ENCODE peak calls at places on chromosomes 16 and 17, in seven cellular contexts. Y is A549, N is WTC11, J is NB4, X is GM12878, B is H1, U is endothelial cell of umbilical vein. F is an unnamed sample.

GRCh38 chr17:11622468-11622867 is 24.2 kb downstream of the DNAH9 start:
- DNase-seq in X (no peak), B (no peak), N (no peak), J (no peak), Y (no peak), U (no peak), F (no peak)

GRCh38 chr16:70801611-70802010 is 653 bp upstream of the VAC14 start:
- DNase-seq in B (no peak), J (no peak), X (no peak), U (no peak), Y (no peak), N (no peak), F (no peak)

GRCh38 chr16:58306327-58306726 is 11.5 kb upstream of the PRSS54 start:
- DNase-seq in N (peak; percentile 36), J (peak; percentile 57), Y (no peak), U (peak; percentile 30), B (no peak), X (no peak), F (peak; percentile 26)

GRCh38 chr17:73493212-73493814 is 150.9 kb downstream of the SDK2 start:
- DNase-seq in N (peak; percentile 73), Y (no peak), X (no peak), B (no peak), U (no peak), J (no peak), F (no peak)

GRCh38 chr16:77660311-77660710 is 62.0 kb upstream of the NUDT7 start:
- DNase-seq in B (peak; percentile 49), N (no peak), X (no peak), U (peak; percentile 81), Y (peak; percentile 33), J (peak; percentile 24), F (peak; percentile 22)

GRCh38 chr16:85530370-85530739 is 82.8 kb upstream of the GSE1 start:
- DNase-seq in N (no peak), B (no peak), U (no peak), Y (no peak), J (no peak), X (no peak), F (no peak)

GRCh38 chr17:60863892-60864673 is 186.4 kb downstream of the BCAS3 start:
- DNase-seq in N (no peak), B (no peak), Y (no peak), X (no peak), J (peak; percentile 76), U (no peak), F (no peak)

GRCh38 chr16:81608515-81609209 is 164.1 kb downstream of the CMIP start:
- DNase-seq in N (no peak), Y (no peak), J (peak; percentile 73), B (no peak), X (no peak), U (no peak), F (no peak)

GRCh38 chr16:1134776-1135458 is 18.0 kb upstream of the CACNA1H start:
- DNase-seq in X (no peak), B (no peak), J (no peak), U (no peak), Y (no peak), N (no peak), F (no peak)

GRCh38 chr16:76389126-76389525 is 111.9 kb downstream of the CNTNAP4 start:
- DNase-seq in N (no peak), B (no peak), X (no peak), U (no peak), J (no peak), Y (no peak), F (no peak)

GRCh38 chr16:52569701-52570100 is 22.8 kb upstream of the TOX3 start:
- DNase-seq in B (no peak), U (no peak), X (no peak), J (no peak), Y (no peak), N (no peak), F (no peak)

GRCh38 chr16:27234171-27234570 is 30.8 kb downstream of the KDM8 start:
- DNase-seq in B (no peak), N (no peak), Y (no peak), U (no peak), J (no peak), X (no peak), F (no peak)

GRCh38 chr17:78154903-78155811 is 9.0 kb downstream of the C17orf99 start:
- DNase-seq in U (no peak), X (peak; percentile 97), J (no peak), B (no peak), N (no peak), Y (no peak), F (no peak)

GRCh38 chr16:89285381-89285780 is 67.9 kb downstream of the ZNF778 start:
- DNase-seq in N (no peak), J (no peak), U (no peak), X (no peak), Y (no peak), B (no peak), F (no peak)

GRCh38 chr17:27545562-27546229 is 85.3 kb upstream of the LGALS9 start:
- DNase-seq in J (no peak), U (no peak), Y (no peak), N (no peak), X (no peak), B (no peak), F (no peak)

GRCh38 chr16:19859603-19860002 is 25.0 kb downstream of the GPRC5B start:
- DNase-seq in N (no peak), X (no peak), U (no peak), Y (no peak), J (no peak), B (no peak), F (no peak)

GRCh38 chr16:87068316-87068715 is 248.9 kb downstream of the C16orf95 start:
- DNase-seq in B (no peak), Y (no peak), J (no peak), U (no peak), N (no peak), X (no peak), F (no peak)

GRCh38 chr17:79593636-79594035 is 17.2 kb downstream of the RBFOX3 start:
- DNase-seq in B (no peak), J (no peak), N (no peak), U (no peak), X (no peak), Y (no peak), F (no peak)

GRCh38 chr17:17183744-17184143 is 22.4 kb downstream of the PLD6 start:
- DNase-seq in J (no peak), B (no peak), Y (no peak), X (no peak), N (no peak), U (no peak), F (no peak)

GRCh38 chr16:49486350-49486749 is 112.7 kb downstream of the C16orf78 start:
- DNase-seq in U (no peak), X (no peak), B (no peak), J (no peak), N (no peak), Y (no peak), F (no peak)

DNA sequence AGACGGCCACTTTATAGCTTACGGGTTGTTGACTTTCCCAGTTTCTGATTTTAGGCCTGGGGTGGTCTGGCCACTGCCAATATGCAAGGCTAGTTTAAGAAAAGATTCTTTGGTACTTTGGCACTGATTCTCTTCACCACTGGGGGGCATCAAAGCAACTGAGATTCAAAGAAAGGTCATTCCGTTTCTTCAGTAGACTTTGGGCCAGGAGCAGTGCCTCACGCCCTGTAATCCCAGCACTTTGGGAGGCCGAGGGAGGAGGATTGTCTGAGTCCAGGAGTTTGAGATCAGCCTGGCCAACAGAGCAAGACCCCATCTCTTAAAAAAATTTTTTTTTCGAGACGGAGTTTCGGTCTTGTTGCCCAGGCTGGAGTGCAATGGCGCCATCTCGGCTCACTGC is 53.0 kb downstream of the RPA1 start:
- DNase-seq in B (peak; percentile 58), Y (peak; percentile 66), J (peak; percentile 28), U (peak; percentile 45), X (no peak), N (peak; percentile 41), F (no peak)
- TF ChIP-seq MAX in B (no peak), Y (no peak), J (no peak), U (no peak), X (no peak), N (no peak), F (no peak)

DNA sequence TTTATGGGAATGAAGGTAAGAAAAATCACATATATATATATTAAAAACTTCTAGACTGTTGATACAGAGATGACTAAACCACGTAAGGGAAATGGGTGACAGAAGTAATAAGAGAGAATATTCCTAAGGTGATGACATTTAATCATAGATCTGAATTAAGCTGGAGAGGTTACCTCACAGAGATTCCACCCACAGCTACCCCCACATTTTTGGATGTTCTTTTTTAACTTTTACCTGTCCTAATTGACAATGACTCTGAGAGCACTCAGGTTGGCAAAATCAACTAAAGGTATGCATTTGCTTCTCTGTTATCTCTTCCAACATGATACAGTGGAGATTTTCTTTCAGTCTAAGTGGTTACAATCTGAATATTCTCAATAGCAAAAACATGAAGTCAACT is 1280.6 kb downstream of the CDH11 start:
- DNase-seq in N (no peak), U (no peak), J (no peak), Y (no peak), X (no peak), B (no peak), F (no peak)
- TF ChIP-seq MAX in N (no peak), U (no peak), J (no peak), Y (no peak), X (no peak), B (no peak), F (no peak)

GRCh38 chr17:63446218-63446980 is at the start of gene CYB561:
- DNase-seq in N (peak; percentile 60), Y (peak; percentile 92), J (no peak), X (no peak), U (peak; percentile 50), B (no peak), F (peak; percentile 46)
- TF ChIP-seq MAX in N (no peak), Y (peak; percentile 98), J (no peak), X (peak; percentile 37), U (peak; percentile 54), B (peak; percentile 95), F (peak; percentile 95)

GRCh38 chr17:8630227-8630801 is at the start of gene MYH10:
- DNase-seq in X (no peak), N (no peak), B (no peak), U (no peak), Y (no peak), J (no peak), F (no peak)

GRCh38 chr17:8628172-8628571 is 2.4 kb downstream of the MYH10 start:
- DNase-seq in X (no peak), N (no peak), B (no peak), U (no peak), Y (no peak), J (no peak), F (no peak)

GRCh38 chr17:8629371-8630226 is 926 bp downstream of the MYH10 start:
- DNase-seq in J (peak; percentile 21), X (no peak), Y (peak; percentile 28), B (peak; percentile 63), U (peak; percentile 36), N (peak; percentile 50), F (no peak)

GRCh38 chr17:8630802-8631553 is 453 bp upstream of the MYH10 start:
- DNase-seq in J (peak; percentile 95), B (peak; percentile 97), X (peak; percentile 82), N (peak; percentile 99), U (peak; percentile 100), Y (peak; percentile 100), F (peak; percentile 99)

DNA sequence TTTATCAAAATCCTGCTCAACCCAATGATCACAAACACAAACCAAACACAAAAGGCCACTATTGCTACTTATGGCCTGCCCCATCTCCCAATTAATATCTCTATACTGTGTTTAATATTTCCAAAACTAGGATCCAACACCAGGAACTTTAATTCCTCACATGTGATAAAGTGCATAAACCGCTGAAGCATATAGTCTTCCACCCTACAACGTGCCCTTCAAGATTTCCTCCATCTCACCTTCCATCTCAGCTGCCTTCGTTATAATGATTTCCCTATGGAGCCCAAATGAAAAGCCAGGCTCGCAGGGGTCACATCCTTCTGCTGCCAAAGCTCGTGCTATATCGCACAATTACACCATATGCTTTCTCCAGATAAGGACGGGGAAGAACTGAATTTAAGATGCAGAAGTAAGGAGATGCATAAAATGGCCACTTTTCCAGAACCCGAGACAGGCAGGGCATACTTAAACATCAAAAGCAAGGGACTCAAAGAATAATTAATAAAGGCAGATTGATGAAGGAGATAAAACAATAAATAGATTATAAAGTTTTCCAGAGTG is 1.8 kb downstream of the MYH10 start:
- DNase-seq in J (no peak), B (no peak), Y (no peak), X (no peak), U (peak; percentile 67), N (no peak), F (no peak)
- TF ChIP-seq MAX in J (no peak), B (no peak), Y (no peak), X (no peak), U (no peak), N (no peak), F (no peak)

F was measured in HCT116.